ENCODE peak calls at places on chromosomes 11 and 22, in seven cellular contexts. F is stimulated activated CD4-positive, alpha-beta T cell treated with anti-CD3 and anti-CD28 coated beads, Interleukin-4, amount 100 ng/mL, for 48 hours; H is heart left ventricle; X is fibroblast of pulmonary artery; Z is WTC11; W is breast epithelium; J is hypothalamus. Q is an unnamed sample.

GRCh38 chr11:111167666-111168065 is 77.9 kb upstream of the POU2AF2 start:
- DNase-seq in F (no peak), H (no peak), X (no peak), Z (no peak), W (no peak), J (no peak), Q (no peak)

GRCh38 chr22:25051983-25052710 is 99.6 kb downstream of the KIAA1671 start:
- DNase-seq in F (no peak), H (no peak), X (no peak), Z (no peak), W (no peak), J (peak), Q (no peak)

GRCh38 chr22:41619979-41620645 is 731 bp downstream of the DESI1 start:
- DNase-seq in F (peak), H (peak), X (no peak), Z (peak), W (no peak), J (peak), Q (peak)

GRCh38 chr11:70159612-70160570 is 43.2 kb upstream of the FADD start:
- DNase-seq in F (no peak), H (no peak), X (peak), Z (no peak), W (peak), J (no peak), Q (no peak)

GRCh38 chr11:2803186-2804057 is 82.2 kb downstream of the CDKN1C start:
- DNase-seq in F (no peak), H (peak), X (no peak), Z (peak), W (peak), J (no peak), Q (peak)

GRCh38 chr22:29524440-29525191 is 28.9 kb downstream of the THOC5 start:
- DNase-seq in F (peak), H (no peak), X (peak), Z (peak), W (no peak), J (peak), Q (peak)

GRCh38 chr22:45917146-45917545 is 59.8 kb downstream of the WNT7B start:
- DNase-seq in F (no peak), H (no peak), X (no peak), Z (no peak), W (no peak), J (no peak), Q (no peak)

GRCh38 chr22:46370584-46371373 is 35.3 kb downstream of the TRMU start:
- DNase-seq in F (no peak), H (no peak), X (no peak), Z (no peak), W (no peak), J (no peak), Q (no peak)

GRCh38 chr22:29302402-29302680 is 4.1 kb upstream of the GAS2L1 start:
- DNase-seq in F (no peak), H (no peak), X (no peak), Z (no peak), W (no peak), J (no peak), Q (no peak)

GRCh38 chr11:68373189-68373809 is 60.9 kb downstream of the LRP5 start:
- DNase-seq in F (no peak), H (peak), X (no peak), Z (no peak), W (no peak), J (no peak), Q (peak)

GRCh38 chr11:95923730-95924413 is at the start of gene MTMR2:
- DNase-seq in F (peak), H (peak), X (peak), Z (peak), W (peak), J (peak), Q (peak)